ENCODE peak calls at places on chromosomes 5 and 9, in six cellular contexts. One of them, this sample, is unnamed.

GRCh38 chr5:116442095-116442534 is 132.5 kb downstream of the SEMA6A start:
- DNase-seq in ovary: no peak
- DNase-seq in H1: no peak
- DNase-seq in HepG2: no peak
- DNase-seq in A549: no peak
- DNase-seq in K562: no peak
- DNase-seq in this sample: no peak

GRCh38 chr9:93237535-93237934 is 53.6 kb downstream of the WNK2 start:
- DNase-seq in ovary: no peak
- DNase-seq in H1: no peak
- DNase-seq in HepG2: no peak
- DNase-seq in A549: no peak
- DNase-seq in K562: no peak
- DNase-seq in this sample: no peak

GRCh38 chr9:14393382-14393781 is 79.4 kb upstream of the NFIB start:
- DNase-seq in ovary: no peak
- DNase-seq in H1: no peak
- DNase-seq in HepG2: no peak
- DNase-seq in A549: no peak
- DNase-seq in K562: no peak
- DNase-seq in this sample: no peak

GRCh38 chr9:109203761-109204360 is 36.8 kb upstream of the FRRS1L start:
- DNase-seq in ovary: no peak
- DNase-seq in H1: no peak
- DNase-seq in HepG2: no peak
- DNase-seq in A549: no peak
- DNase-seq in K562: no peak
- DNase-seq in this sample: no peak

GRCh38 chr5:56085205-56085604 is 90.4 kb upstream of the IL6ST start:
- DNase-seq in ovary: no peak
- DNase-seq in H1: no peak
- DNase-seq in HepG2: no peak
- DNase-seq in A549: no peak
- DNase-seq in K562: peak
- DNase-seq in this sample: no peak

GRCh38 chr5:116652903-116653302 is 78.3 kb upstream of the SEMA6A start:
- DNase-seq in ovary: no peak
- DNase-seq in H1: no peak
- DNase-seq in HepG2: peak
- DNase-seq in A549: no peak
- DNase-seq in K562: no peak
- DNase-seq in this sample: no peak

GRCh38 chr5:52837591-52838001 is 49.9 kb downstream of the ITGA1 start:
- DNase-seq in ovary: no peak
- DNase-seq in H1: no peak
- DNase-seq in HepG2: no peak
- DNase-seq in A549: no peak
- DNase-seq in K562: no peak
- DNase-seq in this sample: no peak

GRCh38 chr5:134503088-134503936 is 22.2 kb upstream of the JADE2 start:
- DNase-seq in ovary: peak
- DNase-seq in H1: peak
- DNase-seq in HepG2: peak
- DNase-seq in A549: peak
- DNase-seq in K562: peak
- DNase-seq in this sample: peak

GRCh38 chr9:69178583-69179011 is 4.5 kb downstream of the TJP2 start:
- DNase-seq in ovary: no peak
- DNase-seq in H1: no peak
- DNase-seq in HepG2: peak
- DNase-seq in A549: peak
- DNase-seq in K562: no peak
- DNase-seq in this sample: no peak

GRCh38 chr5:145178667-145179523 is 656.2 kb downstream of the PRELID2 start:
- DNase-seq in ovary: no peak
- DNase-seq in H1: no peak
- DNase-seq in HepG2: peak
- DNase-seq in A549: no peak
- DNase-seq in K562: no peak
- DNase-seq in this sample: no peak

GRCh38 chr9:124831642-124832364 is 21.5 kb upstream of the WDR38 start:
- DNase-seq in ovary: peak
- DNase-seq in H1: no peak
- DNase-seq in HepG2: no peak
- DNase-seq in A549: no peak
- DNase-seq in K562: no peak
- DNase-seq in this sample: no peak

GRCh38 chr5:36602711-36603321 is 3.6 kb upstream of the SLC1A3 start:
- DNase-seq in ovary: no peak
- DNase-seq in H1: no peak
- DNase-seq in HepG2: no peak
- DNase-seq in A549: no peak
- DNase-seq in K562: no peak
- DNase-seq in this sample: no peak

GRCh38 chr9:82535432-82535998 is 527.4 kb downstream of the RASEF start:
- DNase-seq in ovary: no peak
- DNase-seq in H1: no peak
- DNase-seq in HepG2: no peak
- DNase-seq in A549: no peak
- DNase-seq in K562: no peak
- DNase-seq in this sample: no peak

GRCh38 chr9:38026021-38026809 is 42.8 kb downstream of the SHB start:
- DNase-seq in ovary: peak
- DNase-seq in H1: no peak
- DNase-seq in HepG2: peak
- DNase-seq in A549: peak
- DNase-seq in K562: peak
- DNase-seq in this sample: no peak

GRCh38 chr5:143826909-143827514 is 15.1 kb downstream of the HMHB1 start:
- DNase-seq in ovary: no peak
- DNase-seq in H1: no peak
- DNase-seq in HepG2: no peak
- DNase-seq in A549: peak
- DNase-seq in K562: no peak
- DNase-seq in this sample: no peak

GRCh38 chr9:92663951-92664350 is 6.0 kb downstream of the IPPK start:
- DNase-seq in ovary: no peak
- DNase-seq in H1: no peak
- DNase-seq in HepG2: no peak
- DNase-seq in A549: no peak
- DNase-seq in K562: no peak
- DNase-seq in this sample: no peak

GRCh38 chr5:179802207-179802883 is 4.3 kb downstream of the MGAT4B start:
- DNase-seq in ovary: no peak
- DNase-seq in H1: no peak
- DNase-seq in HepG2: no peak
- DNase-seq in A549: no peak
- DNase-seq in K562: no peak
- DNase-seq in this sample: no peak
- TF ChIP-seq CTCF in ovary: no peak
- TF ChIP-seq CTCF in H1: no peak
- TF ChIP-seq CTCF in HepG2: no peak
- TF ChIP-seq CTCF in A549: no peak
- TF ChIP-seq CTCF in K562: no peak
- TF ChIP-seq CTCF in this sample: no peak

DNA sequence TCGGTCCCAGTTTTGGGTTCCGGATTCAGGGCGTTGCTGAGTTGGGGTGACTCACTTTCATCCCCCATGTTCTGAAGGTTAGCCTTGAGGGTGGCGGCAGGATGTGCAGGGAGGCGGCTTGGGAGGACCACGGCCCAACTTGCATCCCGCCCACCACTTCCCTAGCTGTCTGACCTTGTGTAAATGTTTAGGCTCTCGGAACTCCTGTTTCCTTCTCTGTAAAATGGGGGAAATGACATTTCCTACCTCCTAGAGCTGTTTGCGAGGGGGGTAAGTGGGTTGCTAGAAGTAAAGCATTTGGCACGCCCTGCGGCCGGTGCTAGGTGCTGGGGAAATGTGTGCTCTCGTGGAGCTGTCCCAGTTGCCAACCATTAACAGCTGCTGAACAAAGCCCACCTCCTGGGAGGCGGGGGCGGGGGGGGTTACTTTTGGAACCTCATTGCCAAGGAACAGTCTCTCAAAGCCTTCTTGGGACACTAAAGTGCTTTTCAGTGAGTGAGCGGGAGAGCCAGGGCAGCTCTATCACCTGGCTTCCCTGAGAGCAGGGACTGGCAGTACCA is 27.5 kb downstream of the PTGES2 start:
- DNase-seq in ovary: no peak
- DNase-seq in H1: no peak
- DNase-seq in HepG2: no peak
- DNase-seq in A549: no peak
- DNase-seq in K562: no peak
- DNase-seq in this sample: no peak
- TF ChIP-seq POLR2A in ovary: no peak
- TF ChIP-seq POLR2A in H1: no peak
- TF ChIP-seq POLR2A in HepG2: no peak
- TF ChIP-seq POLR2A in A549: no peak
- TF ChIP-seq POLR2A in K562: no peak
- TF ChIP-seq POLR2A in this sample: no peak

DNA sequence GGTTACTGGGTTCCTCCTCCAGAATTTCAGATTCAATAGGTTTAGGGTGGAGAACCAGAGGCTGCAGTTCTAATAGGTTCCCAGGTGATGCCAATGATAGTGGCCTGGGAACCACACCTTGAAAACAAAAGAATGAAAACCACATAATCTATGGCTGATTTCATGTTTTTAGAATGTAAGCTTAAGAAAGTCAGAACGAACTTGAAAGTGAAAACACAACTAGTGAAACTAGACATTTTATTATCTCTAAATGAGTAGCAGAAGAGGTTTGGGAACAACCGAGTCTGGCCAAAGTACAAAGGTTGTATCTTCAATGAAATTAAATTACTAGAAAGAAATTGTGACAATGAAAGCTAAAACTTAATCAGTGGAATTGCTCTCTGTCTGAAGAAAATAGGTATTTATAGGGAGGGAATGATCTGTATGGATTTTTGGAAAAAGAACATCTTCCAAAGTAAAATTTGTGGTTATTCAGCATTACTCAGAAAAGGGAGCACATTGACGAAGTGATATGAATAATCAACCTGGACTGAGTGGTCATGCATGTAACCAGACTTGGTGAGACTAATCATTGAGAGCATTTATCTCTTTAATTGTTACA is 24.9 kb upstream of the CEP120 start:
- DNase-seq in ovary: no peak
- DNase-seq in H1: no peak
- DNase-seq in HepG2: no peak
- DNase-seq in A549: no peak
- DNase-seq in K562: no peak
- DNase-seq in this sample: no peak
- TF ChIP-seq EP300 in ovary: no peak
- TF ChIP-seq EP300 in H1: no peak
- TF ChIP-seq EP300 in HepG2: no peak
- TF ChIP-seq EP300 in A549: no peak
- TF ChIP-seq EP300 in K562: no peak
- TF ChIP-seq EP300 in this sample: no peak

GRCh38 chr5:154421868-154422267 is 23.9 kb upstream of the SAP30L start:
- DNase-seq in ovary: no peak
- DNase-seq in H1: no peak
- DNase-seq in HepG2: peak
- DNase-seq in A549: no peak
- DNase-seq in K562: peak
- DNase-seq in this sample: no peak
- TF ChIP-seq CTCF in ovary: no peak
- TF ChIP-seq CTCF in H1: peak
- TF ChIP-seq CTCF in HepG2: peak
- TF ChIP-seq CTCF in A549: peak
- TF ChIP-seq CTCF in K562: peak
- TF ChIP-seq CTCF in this sample: no peak

GRCh38 chr5:17217421-17218352 is at the start of gene BASP1:
- DNase-seq in ovary: peak
- DNase-seq in H1: peak
- DNase-seq in HepG2: no peak
- DNase-seq in A549: peak
- DNase-seq in K562: no peak
- DNase-seq in this sample: peak
- TF ChIP-seq POLR2A in ovary: no peak
- TF ChIP-seq POLR2A in H1: peak
- TF ChIP-seq POLR2A in HepG2: no peak
- TF ChIP-seq POLR2A in A549: peak
- TF ChIP-seq POLR2A in K562: no peak
- TF ChIP-seq POLR2A in this sample: peak

This sample was measured in tibial nerve.